ENCODE peak calls at places on chromosomes 16 and 17, in eight cellular contexts. M is psoas muscle; B is suprapubic skin; T is OCI-LY7; Q is uterus; A is thoracic aorta; G is neural progenitor cell; X is CD8-positive, alpha-beta T cell. W is an unnamed sample.

GRCh38 chr16:55169780-55170179 is 154.2 kb upstream of the IRX6 start:
- DNase-seq in B (no peak), T (no peak), M (no peak), A (no peak), Q (no peak), X (no peak), G (no peak), W (no peak)

GRCh38 chr17:41544935-41545334 is 16.8 kb upstream of the KRT19 start:
- DNase-seq in T (no peak), A (no peak), G (no peak), X (no peak), B (no peak), M (no peak), Q (no peak), W (no peak)

GRCh38 chr17:55674107-55674506 is 48.6 kb downstream of the TMEM100 start:
- DNase-seq in M (no peak), Q (no peak), B (no peak), T (no peak), A (no peak), X (no peak), G (no peak), W (no peak)

GRCh38 chr16:66120656-66121055 is 245.8 kb upstream of the CDH5 start:
- DNase-seq in X (no peak), A (no peak), G (no peak), B (no peak), Q (no peak), M (no peak), T (no peak), W (no peak)

GRCh38 chr17:71237903-71238538 is 882.8 kb upstream of the SOX9 start:
- DNase-seq in G (no peak), Q (no peak), T (peak), X (no peak), A (no peak), M (no peak), B (no peak), W (no peak)

GRCh38 chr17:17146791-17147406 is 59.2 kb downstream of the PLD6 start:
- DNase-seq in M (peak), Q (peak), B (no peak), A (no peak), G (peak), X (no peak), T (peak), W (no peak)

GRCh38 chr16:26554030-26554429 is 512.7 kb upstream of the C16orf82 start:
- DNase-seq in B (no peak), A (no peak), G (no peak), T (no peak), Q (no peak), X (no peak), M (no peak), W (no peak)

GRCh38 chr16:49485663-49486062 is 112.1 kb downstream of the C16orf78 start:
- DNase-seq in B (no peak), A (no peak), G (no peak), Q (no peak), X (no peak), M (peak), T (no peak), W (no peak)

GRCh38 chr16:19874026-19874425 is 10.6 kb downstream of the GPRC5B start:
- DNase-seq in M (no peak), B (no peak), T (no peak), Q (no peak), A (no peak), X (no peak), G (no peak), W (peak)

GRCh38 chr17:40901981-40902862 is 17.2 kb upstream of the KRT20 start:
- DNase-seq in B (no peak), M (no peak), G (no peak), T (no peak), Q (no peak), X (no peak), A (no peak), W (no peak)

GRCh38 chr17:21209511-21210175 is 4.3 kb downstream of the TMEM11 start:
- DNase-seq in B (no peak), Q (no peak), T (no peak), M (peak), G (no peak), X (no peak), A (no peak), W (no peak)

GRCh38 chr17:21211825-21212479 is 2.0 kb downstream of the TMEM11 start:
- DNase-seq in G (no peak), B (no peak), A (no peak), M (peak), T (no peak), X (no peak), Q (no peak), W (no peak)

GRCh38 chr17:21213005-21213404 is 956 bp downstream of the TMEM11 start:
- DNase-seq in X (no peak), A (no peak), G (no peak), Q (no peak), M (no peak), B (no peak), T (no peak), W (no peak)

GRCh38 chr17:21208352-21208751 is 5.6 kb downstream of the TMEM11 start:
- DNase-seq in M (no peak), G (no peak), T (no peak), Q (no peak), X (no peak), B (no peak), A (no peak), W (no peak)

GRCh38 chr17:21210411-21211076 is 3.4 kb downstream of the TMEM11 start:
- DNase-seq in T (no peak), G (peak), Q (no peak), B (no peak), X (no peak), M (no peak), A (no peak), W (no peak)
- H3K27ac ChIP-seq in T (no peak), G (no peak), Q (no peak), B (peak), X (no peak), M (peak), A (no peak), W (no peak)

GRCh38 chr17:59400858-59401257 is 69.4 kb downstream of the YPEL2 start:
- DNase-seq in G (no peak), Q (no peak), A (no peak), M (no peak), T (no peak), B (no peak), X (no peak), W (no peak)
- H3K4me3 ChIP-seq in G (no peak), Q (no peak), A (peak), M (no peak), T (no peak), B (no peak), X (no peak), W (peak)

DNA sequence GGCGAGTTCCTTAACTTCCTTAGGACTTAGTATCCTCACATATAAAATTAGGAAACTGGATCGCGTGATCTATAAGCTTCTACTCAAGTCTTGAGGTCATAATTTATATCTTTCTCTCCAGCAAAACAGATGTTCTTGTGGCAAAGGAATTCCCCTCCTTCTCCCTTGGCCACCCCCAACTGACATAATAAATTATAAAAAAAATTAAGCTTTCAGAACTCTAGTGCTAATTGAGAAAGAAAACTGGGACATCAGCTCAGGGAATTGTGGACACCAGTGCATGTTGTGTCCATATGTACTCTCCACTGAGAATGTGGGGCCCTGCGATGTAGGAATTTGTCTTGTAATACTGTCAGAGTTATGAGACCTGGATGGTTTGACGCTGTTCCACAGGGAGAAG is 13.5 kb downstream of the GNAO1 start:
- DNase-seq in T (no peak), X (no peak), A (no peak), G (no peak), Q (no peak), B (no peak), M (no peak), W (no peak)
- H3K27ac ChIP-seq in T (no peak), X (no peak), A (no peak), G (no peak), Q (no peak), B (no peak), M (no peak), W (no peak)

GRCh38 chr16:87387942-87388817 is 4.0 kb upstream of the MAP1LC3B start:
- DNase-seq in G (peak), B (peak), T (peak), A (peak), M (peak), Q (peak), X (peak), W (peak)
- H3K4me3 ChIP-seq in G (peak), B (peak), T (peak), A (peak), M (peak), Q (peak), X (peak), W (peak)

W was measured in dorsolateral prefrontal cortex.